ENCODE peak calls at places on chromosomes 3 and 15, in nine cellular contexts. Q, O, N, D, J, G, C, V and Z are unnamed samples. For H3K36me3, the result is how much of the 10 kb centered on the place peaks cover.

GRCh38 chr15:41791970-41792637 is 17.8 kb downstream of the MAPKBP1 start:
- DNase-seq in V (no peak), Q (no peak), N (no peak), J (no peak), D (no peak), O (no peak), G (no peak), C (no peak), Z (no peak)

GRCh38 chr3:73490453-73491311 is 134.1 kb downstream of the PDZRN3 start:
- DNase-seq in D (peak), V (no peak), N (peak), O (no peak), G (no peak), Q (peak), J (peak), C (no peak), Z (no peak)

GRCh38 chr3:61417352-61417751 is 144.0 kb upstream of the PTPRG start:
- DNase-seq in N (no peak), V (no peak), D (no peak), C (no peak), J (peak), Q (peak), G (no peak), O (no peak), Z (no peak)

GRCh38 chr3:37855363-37855970 is 6.2 kb upstream of the CTDSPL start:
- DNase-seq in N (peak), O (peak), C (peak), G (peak), Q (peak), D (peak), J (peak), V (no peak), Z (peak)

GRCh38 chr3:30180305-30181275 is 425.8 kb upstream of the TGFBR2 start:
- DNase-seq in V (no peak), O (no peak), J (no peak), Q (no peak), C (no peak), N (no peak), D (no peak), G (no peak), Z (peak)

GRCh38 chr15:70596354-70597055 is 166.9 kb downstream of the UACA start:
- DNase-seq in D (no peak), J (peak), O (no peak), N (no peak), Q (peak), C (no peak), G (peak), V (peak), Z (peak)

GRCh38 chr3:58151637-58152036 is 59.1 kb downstream of the DNASE1L3 start:
- DNase-seq in N (peak), O (no peak), V (no peak), Q (no peak), J (no peak), G (no peak), D (no peak), C (no peak), Z (no peak)

GRCh38 chr3:122691195-122691594 is 10.6 kb downstream of the PARP14 start:
- DNase-seq in V (no peak), G (no peak), J (peak), N (no peak), Q (peak), C (no peak), D (no peak), O (no peak), Z (peak)

GRCh38 chr3:3636815-3637214 is 162.4 kb upstream of the LRRN1 start:
- DNase-seq in N (no peak), D (no peak), O (no peak), J (peak), Q (peak), G (no peak), C (no peak), V (no peak), Z (peak)

GRCh38 chr15:48800811-48801460 is 9.9 kb downstream of the CEP152 start:
- DNase-seq in J (no peak), Q (peak), V (no peak), G (no peak), C (peak), N (no peak), D (no peak), O (no peak), Z (peak)

GRCh38 chr3:134338516-134339261 is 35.6 kb downstream of the AMOTL2 start:
- DNase-seq in D (no peak), Q (no peak), C (no peak), J (no peak), G (no peak), V (no peak), O (no peak), N (no peak), Z (no peak)

GRCh38 chr3:160378331-160379109 is 20.5 kb downstream of the IFT80 start:
- DNase-seq in Q (peak), N (no peak), V (no peak), O (no peak), C (no peak), J (peak), G (no peak), D (no peak), Z (peak)

GRCh38 chr3:72892081-72892763 is 4.4 kb downstream of the GXYLT2 start:
- DNase-seq in G (no peak), N (no peak), O (peak), C (no peak), V (no peak), J (peak), Q (peak), D (no peak), Z (peak)

GRCh38 chr15:99414755-99415731 is 150.7 kb upstream of the MEF2A start:
- DNase-seq in D (no peak), G (no peak), V (no peak), Q (peak), C (no peak), J (no peak), N (no peak), O (no peak), Z (peak)

GRCh38 chr3:174199696-174200095 is 659.4 kb upstream of the NAALADL2 start:
- DNase-seq in N (no peak), O (no peak), Q (peak), D (no peak), J (peak), V (no peak), C (no peak), G (no peak), Z (no peak)

GRCh38 chr15:32119694-32120330 is 89.5 kb downstream of the CHRNA7 start:
- DNase-seq in Q (no peak), J (no peak), G (no peak), C (no peak), O (no peak), V (no peak), D (no peak), N (no peak), Z (no peak)

GRCh38 chr3:71444028-71444860 is 139.3 kb downstream of the FOXP1 start:
- DNase-seq in D (no peak), G (no peak), Q (peak), J (peak), N (no peak), O (peak), C (peak), V (no peak), Z (peak)

GRCh38 chr3:111737056-111737711 is 121.9 kb upstream of the PHLDB2 start:
- DNase-seq in D (no peak), J (no peak), C (no peak), O (no peak), G (no peak), N (peak), Q (no peak), V (no peak), Z (no peak)

GRCh38 chr3:45043715-45044299 is 17.7 kb downstream of the CLEC3B start:
- DNase-seq in C (no peak), N (no peak), D (no peak), Q (peak), O (no peak), V (no peak), J (peak), G (no peak), Z (peak)

GRCh38 chr3:17740703-17741102 is 1.7 kb downstream of the TBC1D5 start:
- DNase-seq in V (peak), O (no peak), C (peak), D (peak), Q (peak), J (peak), N (no peak), G (no peak), Z (peak)
- H3K4me3 ChIP-seq in V (peak), O (peak), C (peak), D (peak), Q (peak), J (peak), N (no peak), G (peak), Z (peak)

DNA sequence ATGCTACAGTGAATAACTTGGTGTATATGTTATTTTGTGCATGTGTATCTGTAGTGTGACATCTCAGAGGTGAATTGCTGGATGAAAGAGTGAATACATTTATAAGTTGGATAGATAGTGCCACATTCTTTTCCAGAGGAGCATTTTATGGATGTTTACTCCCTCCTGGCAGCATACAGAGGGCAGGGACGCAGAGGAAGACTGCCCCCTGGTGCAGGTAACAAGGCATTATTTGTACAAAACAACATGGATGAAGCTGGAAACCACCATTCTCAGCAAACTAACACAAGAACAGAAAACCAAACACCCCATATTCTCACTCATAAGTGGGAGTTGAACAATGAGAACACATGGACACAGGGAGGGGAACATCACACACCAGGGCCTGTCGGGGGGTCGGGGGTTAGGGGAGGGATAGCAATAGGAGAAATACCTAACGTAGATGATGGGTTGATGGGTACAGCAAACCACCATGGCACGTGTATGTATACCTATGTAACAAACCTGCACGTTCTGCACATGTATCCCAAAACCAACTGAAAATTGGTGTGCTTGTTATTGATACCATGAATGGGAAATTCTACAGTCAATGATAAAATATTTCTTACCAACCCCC is 57.9 kb upstream of the CTXND1 start:
- DNase-seq in G (peak), D (peak), N (no peak), C (peak), J (no peak), V (no peak), O (no peak), Q (peak), Z (peak)
- TF ChIP-seq CTCF in G (peak), D (peak), N (peak), C (peak), J (peak), V (peak), O (peak), Q (peak), Z (peak)

DNA sequence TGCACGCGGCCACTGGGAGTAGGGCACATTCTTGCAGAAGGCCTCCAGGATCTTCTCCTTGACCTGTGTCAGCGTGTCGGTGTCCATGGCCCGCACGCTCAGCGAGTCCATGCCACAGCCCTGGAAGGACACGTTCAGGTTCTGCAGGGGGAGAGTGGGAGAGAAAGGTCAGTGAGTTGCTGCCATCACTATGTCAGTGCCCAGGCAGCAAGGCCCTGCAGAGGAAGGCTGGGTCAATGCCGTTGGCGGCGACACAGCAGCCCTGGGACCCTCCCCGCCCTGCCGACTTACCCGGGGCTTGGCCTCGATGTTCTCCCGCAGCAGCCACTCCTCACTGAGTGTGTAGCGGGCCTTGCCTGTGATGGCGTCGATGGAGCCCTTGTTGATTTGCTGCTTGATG is 19.8 kb downstream of the H1-8 start:
- DNase-seq in D (no peak), C (no peak), V (no peak), N (no peak), O (no peak), Q (no peak), G (no peak), J (no peak), Z (no peak)
- H3K36me3 ChIP-seq in D (under half), C (under half), V (under half), N (half or more), O (under half), Q (under half), G (under half), J (under half), Z (under half)

DNA sequence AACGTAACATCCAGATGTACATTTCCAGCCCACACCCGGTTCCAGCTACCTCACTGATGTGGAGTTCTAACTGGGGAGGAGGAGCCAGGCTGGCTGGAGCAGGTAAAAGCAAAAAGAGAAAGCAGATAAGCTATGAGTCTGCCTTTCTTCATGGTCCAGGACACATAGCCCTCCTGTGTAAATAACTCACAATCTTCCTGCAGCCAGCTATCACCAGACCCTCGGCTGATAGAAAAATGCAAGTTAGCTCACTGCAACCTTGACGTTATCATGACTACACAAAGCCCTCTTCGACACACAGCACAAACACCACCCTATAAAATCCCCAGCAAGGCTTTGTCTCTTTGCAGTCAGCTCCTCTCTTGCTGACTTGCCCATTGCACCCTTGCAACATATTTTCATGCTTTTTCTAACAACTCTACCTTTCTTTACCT is 20.5 kb upstream of the ELP6 start:
- DNase-seq in J (no peak), D (no peak), N (no peak), O (no peak), Q (no peak), G (no peak), C (no peak), V (no peak), Z (peak)
- H3K4me3 ChIP-seq in J (no peak), D (no peak), N (no peak), O (no peak), Q (no peak), G (no peak), C (no peak), V (no peak), Z (no peak)

GRCh38 chr3:129609591-129610169 is 3.2 kb upstream of the PLXND1 start:
- DNase-seq in J (peak), N (no peak), Q (peak), D (no peak), O (no peak), V (no peak), G (no peak), C (no peak), Z (no peak)
- TF ChIP-seq CTCF in J (no peak), N (no peak), Q (no peak), D (no peak), O (no peak), V (no peak), G (no peak), C (no peak), Z (no peak)

DNA sequence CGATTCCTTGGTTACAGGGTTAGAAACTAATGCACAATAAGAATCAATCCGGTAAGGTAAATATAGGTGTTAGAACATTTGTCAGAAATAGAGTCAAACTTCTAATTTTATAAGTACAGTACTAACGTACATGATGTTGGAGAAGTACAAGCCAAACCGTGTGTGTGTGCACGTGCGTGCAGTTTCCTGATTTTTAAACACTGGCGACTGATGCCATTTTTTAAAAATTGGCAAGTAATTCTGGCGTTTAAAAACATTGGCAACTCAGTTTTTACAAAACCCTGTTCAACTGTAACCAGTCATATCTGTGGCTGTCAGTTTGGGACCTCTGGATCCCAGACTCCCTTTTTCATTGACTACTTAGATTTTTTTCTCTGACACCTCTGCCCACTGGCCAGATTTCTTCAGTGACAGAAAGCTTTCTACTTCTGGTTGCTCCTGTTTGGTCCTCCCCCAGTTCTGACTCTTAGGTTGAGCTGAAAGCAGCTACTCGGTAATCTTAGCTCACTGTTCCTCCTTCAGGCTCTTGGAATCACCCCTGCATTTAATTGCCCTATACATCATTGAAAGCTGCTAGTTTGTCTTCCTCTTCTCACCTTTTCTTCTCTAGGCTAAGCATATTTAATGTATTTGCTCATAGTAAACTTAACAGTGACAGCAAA is 847 bp downstream of the ATG7 start:
- DNase-seq in J (no peak), O (no peak), G (no peak), Q (no peak), C (peak), D (no peak), V (no peak), N (no peak), Z (no peak)
- H3K36me3 ChIP-seq in J (under half), O (under half), G (under half), Q (under half), C (under half), D (under half), V (under half), N (under half), Z (under half)

DNA sequence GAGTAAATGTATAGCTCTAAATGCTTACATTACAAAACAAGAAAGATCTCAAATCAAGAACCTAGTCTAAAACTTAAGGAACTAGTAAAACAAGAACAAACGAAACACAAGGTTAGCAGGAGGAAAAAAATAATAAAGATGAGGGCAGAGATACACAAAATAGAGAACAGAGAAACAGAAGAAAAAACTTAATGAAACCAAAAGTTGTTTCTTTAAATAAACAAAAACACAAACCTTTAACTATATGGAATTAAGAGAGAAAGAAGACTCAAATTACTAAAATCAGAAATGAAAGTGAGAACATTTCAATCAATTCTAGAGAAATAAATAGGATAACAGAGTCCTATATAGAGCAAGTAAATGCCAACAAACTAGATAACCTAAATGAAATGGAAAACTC is 59.6 kb downstream of the DLG1 start:
- DNase-seq in C (no peak), N (no peak), V (no peak), J (no peak), O (no peak), G (no peak), Q (no peak), D (no peak), Z (no peak)
- H3K4me3 ChIP-seq in C (no peak), N (no peak), V (no peak), J (no peak), O (no peak), G (no peak), Q (no peak), D (no peak), Z (no peak)

GRCh38 chr15:85414495-85414894 is 34.1 kb downstream of the AKAP13 start:
- DNase-seq in D (no peak), V (no peak), O (no peak), J (no peak), C (no peak), G (no peak), N (no peak), Q (no peak), Z (peak)
- TF ChIP-seq CTCF in D (peak), V (peak), O (no peak), J (peak), C (peak), G (peak), N (no peak), Q (peak), Z (peak)

GRCh38 chr3:97942801-97943546 is 29.3 kb downstream of the RIOX2 start:
- DNase-seq in Q (no peak), N (no peak), O (no peak), G (no peak), C (no peak), D (no peak), J (no peak), V (no peak), Z (no peak)
- H3K36me3 ChIP-seq in Q (under half), N (half or more), O (under half), G (under half), C (half or more), D (half or more), J (under half), V (under half), Z (under half)